ENCODE peak calls at places on chromosomes 12 and 14, in eight cellular contexts. Y, Z, W, Q, S, K, F and J are unnamed samples.

GRCh38 chr12:100672075-100672592 is 98.7 kb downstream of the GAS2L3 start:
- DNase-seq in Y (no peak), Z (no peak), W (no peak), Q (no peak), S (no peak), K (no peak), F (no peak), J (peak; percentile 21)

GRCh38 chr12:128258866-128259555 is 8.0 kb upstream of the TMEM132C start:
- DNase-seq in Y (no peak), Z (no peak), W (no peak), Q (no peak), S (no peak), K (no peak), F (no peak), J (no peak)

GRCh38 chr14:68925373-68925772 is 53.7 kb downstream of the ACTN1 start:
- DNase-seq in Y (no peak), Z (no peak), W (no peak), Q (no peak), S (no peak), K (no peak), F (no peak), J (no peak)

GRCh38 chr14:22333408-22334274 is 255.4 kb downstream of the DAD1 start:
- DNase-seq in Y (no peak), Z (no peak), W (no peak), Q (no peak), S (peak; percentile 65), K (no peak), F (peak; percentile 37), J (no peak)

GRCh38 chr14:69501362-69501964 is 16.9 kb downstream of the PLEKHD1 start:
- DNase-seq in Y (no peak), Z (peak; percentile 55), W (no peak), Q (no peak), S (no peak), K (no peak), F (no peak), J (no peak)

GRCh38 chr12:30500532-30500931 is 195.1 kb downstream of the IPO8 start:
- DNase-seq in Y (no peak), Z (no peak), W (no peak), Q (no peak), S (no peak), K (no peak), F (no peak), J (no peak)

GRCh38 chr12:70052931-70053497 is 190.2 kb upstream of the CNOT2 start:
- DNase-seq in Y (no peak), Z (no peak), W (no peak), Q (no peak), S (peak; percentile 29), K (no peak), F (peak; percentile 69), J (no peak)

GRCh38 chr12:11812558-11813421 is 163.3 kb downstream of the ETV6 start:
- DNase-seq in Y (no peak), Z (peak; percentile 65), W (peak; percentile 19), Q (no peak), S (no peak), K (no peak), F (no peak), J (peak; percentile 70)

GRCh38 chr14:73472182-73473114 is 14.1 kb upstream of the NUMB start:
- DNase-seq in Y (no peak), Z (no peak), W (peak; percentile 54), Q (no peak), S (no peak), K (peak; percentile 66), F (peak; percentile 49), J (peak; percentile 77)

GRCh38 chr12:106506691-106507090 is 76.1 kb upstream of the RFX4 start:
- DNase-seq in Y (no peak), Z (no peak), W (no peak), Q (no peak), S (no peak), K (no peak), F (no peak), J (no peak)

GRCh38 chr12:43676183-43676813 is 82.3 kb downstream of the PUS7L start:
- DNase-seq in Y (no peak), Z (no peak), W (no peak), Q (no peak), S (no peak), K (no peak), F (no peak), J (peak; percentile 32)

GRCh38 chr12:72547593-72547992 is 275.4 kb downstream of the TRHDE start:
- DNase-seq in Y (no peak), Z (no peak), W (no peak), Q (no peak), S (no peak), K (no peak), F (peak; percentile 20), J (no peak)

GRCh38 chr12:101686176-101686575 is 11.3 kb upstream of the CHPT1 start:
- DNase-seq in Y (no peak), Z (peak; percentile 31), W (no peak), Q (no peak), S (no peak), K (no peak), F (no peak), J (no peak)

GRCh38 chr14:29712586-29712985 is 215.1 kb downstream of the PRKD1 start:
- DNase-seq in Y (no peak), Z (no peak), W (no peak), Q (no peak), S (no peak), K (no peak), F (no peak), J (no peak)

GRCh38 chr12:24756479-24757024 is 192.3 kb downstream of the BCAT1 start:
- DNase-seq in Y (no peak), Z (no peak), W (no peak), Q (no peak), S (no peak), K (no peak), F (no peak), J (no peak)

GRCh38 chr14:78412475-78412874 is 242.3 kb downstream of the NRXN3 start:
- DNase-seq in Y (no peak), Z (no peak), W (no peak), Q (no peak), S (no peak), K (no peak), F (no peak), J (no peak)

GRCh38 chr14:59919582-59920377 is at the start of gene LRRC9:
- DNase-seq in Y (no peak), Z (no peak), W (peak; percentile 34), Q (peak; percentile 81), S (peak; percentile 64), K (no peak), F (no peak), J (peak; percentile 83)

GRCh38 chr14:79516009-79516408 is 695.3 kb downstream of the DIO2 start:
- DNase-seq in Y (no peak), Z (no peak), W (no peak), Q (no peak), S (no peak), K (no peak), F (no peak), J (no peak)

GRCh38 chr12:21602774-21603173 is 1.9 kb downstream of the GYS2 start:
- DNase-seq in Y (no peak), Z (no peak), W (no peak), Q (no peak), S (no peak), K (no peak), F (no peak), J (no peak)

GRCh38 chr14:94132285-94132887 is 3.0 kb upstream of the IFI27L2 start:
- DNase-seq in Y (no peak), Z (no peak), W (peak; percentile 69), Q (no peak), S (peak; percentile 59), K (peak; percentile 72), F (peak; percentile 46), J (peak; percentile 66)

GRCh38 chr12:62737615-62738014 is 197.3 kb downstream of the PPM1H start:
- DNase-seq in Y (no peak), Z (no peak), W (no peak), Q (no peak), S (no peak), K (no peak), F (no peak), J (no peak)

GRCh38 chr14:99668998-99669314 is 15.1 kb upstream of the CYP46A1 start:
- DNase-seq in Y (no peak), Z (no peak), W (no peak), Q (no peak), S (no peak), K (no peak), F (no peak), J (no peak)

GRCh38 chr12:59626382-59626781 is 30.6 kb downstream of the SLC16A7 start:
- DNase-seq in Y (no peak), Z (no peak), W (no peak), Q (no peak), S (no peak), K (no peak), F (no peak), J (no peak)

GRCh38 chr12:54191550-54192022 is 2.8 kb upstream of the SMUG1 start:
- DNase-seq in Y (peak; percentile 81), Z (peak; percentile 77), W (peak; percentile 81), Q (peak; percentile 92), S (peak; percentile 86), K (peak; percentile 81), F (peak; percentile 67), J (peak; percentile 86)
- H3K4me3 ChIP-seq in Y (no peak overlapping the region), Z (no peak overlapping the region), W (no peak overlapping the region), Q (no peak overlapping the region), S (no peak overlapping the region), K (no peak overlapping the region), F (no peak overlapping the region), J (no peak overlapping the region)

GRCh38 chr14:54805521-54806322 is 96.9 kb downstream of the GCH1 start:
- DNase-seq in Y (peak; percentile 80), Z (peak; percentile 82), W (peak; percentile 69), Q (peak; percentile 96), S (peak; percentile 80), K (peak; percentile 54), F (peak; percentile 72), J (peak; percentile 54)
- H3K4me3 ChIP-seq in Y (peak overlapping the region; percentile 44), Z (no peak overlapping the region), W (no peak overlapping the region), Q (no peak overlapping the region), S (no peak overlapping the region), K (no peak overlapping the region), F (no peak overlapping the region), J (no peak overlapping the region)

GRCh38 chr12:132633901-132634300 is 15.3 kb downstream of the P2RX2 start:
- DNase-seq in Y (no peak), Z (no peak), W (no peak), Q (no peak), S (peak; percentile 6), K (no peak), F (no peak), J (no peak)
- H3K4me3 ChIP-seq in Y (no peak overlapping the region), Z (no peak overlapping the region), W (no peak overlapping the region), Q (no peak overlapping the region), S (no peak overlapping the region), K (no peak overlapping the region), F (no peak overlapping the region), J (no peak overlapping the region)

GRCh38 chr12:20212658-20213387 is 155.5 kb upstream of the PDE3A start:
- DNase-seq in Y (peak; percentile 58), Z (peak; percentile 86), W (no peak), Q (peak; percentile 89), S (peak; percentile 76), K (no peak), F (peak; percentile 88), J (no peak)
- H3K4me3 ChIP-seq in Y (peak overlapping the region; percentile 9), Z (peak overlapping the region; percentile 28), W (no peak overlapping the region), Q (peak overlapping the region; percentile 54), S (no peak overlapping the region), K (no peak overlapping the region), F (no peak overlapping the region), J (no peak overlapping the region)